ENCODE peak calls at places on chromosomes 16 and 17, in eight cellular contexts. B is heart left ventricle; O is cerebellar nuclear complex; H is activated CD8-positive, alpha-beta T cell treated with anti-CD3 and anti-CD28 coated beads, Interleukin-2, amount 10 ng/mL, durations not matched to agents 7 days and 5 days; A is SJSA1; V is HCEC 1CT; Y is NCI-H2029; U is ascending aorta. S is an unnamed sample.

GRCh38 chr17:50618941-50619340 is 15.7 kb upstream of the ABCC3 start:
- DNase-seq in V (peak; percentile 43), U (no peak), O (no peak), H (no peak), B (no peak), A (no peak), Y (no peak), S (no peak)

GRCh38 chr16:15493416-15494181 is 59.2 kb downstream of the BMERB1 start:
- DNase-seq in H (no peak), A (no peak), O (no peak), U (peak; percentile 51), B (no peak), Y (no peak), V (peak; percentile 84), S (no peak)

GRCh38 chr16:81530814-81531213 is 86.2 kb downstream of the CMIP start:
- DNase-seq in U (no peak), B (no peak), V (no peak), Y (no peak), O (no peak), H (no peak), A (no peak), S (no peak)

GRCh38 chr17:3683054-3683511 is 12.9 kb downstream of the P2RX5 start:
- DNase-seq in U (no peak), Y (no peak), B (no peak), H (peak; percentile 74), A (no peak), O (no peak), V (peak; percentile 20), S (no peak)

GRCh38 chr16:10776280-10776679 is 32.6 kb downstream of the NUBP1 start:
- DNase-seq in U (no peak), A (no peak), H (peak; percentile 51), O (no peak), V (no peak), B (no peak), Y (no peak), S (no peak)

GRCh38 chr16:30649725-30650368 is 913 bp upstream of the PRR14 start:
- DNase-seq in U (peak; percentile 70), O (no peak), H (peak; percentile 72), V (no peak), A (no peak), B (no peak), Y (no peak), S (no peak)

GRCh38 chr17:57662021-57662420 is 83.1 kb downstream of the CCDC182 start:
- DNase-seq in O (no peak), B (no peak), A (no peak), V (no peak), Y (peak; percentile 17), U (no peak), H (no peak), S (no peak)

GRCh38 chr17:71983828-71984227 is 137.0 kb upstream of the SOX9 start:
- DNase-seq in V (no peak), O (no peak), A (no peak), Y (no peak), B (no peak), H (no peak), U (no peak), S (no peak)

GRCh38 chr17:13359774-13360173 is 242.0 kb downstream of the HS3ST3A1 start:
- DNase-seq in H (no peak), O (no peak), V (no peak), Y (no peak), A (no peak), B (no peak), U (no peak), S (no peak)

GRCh38 chr16:81350306-81350615 is 35.5 kb downstream of the GAN start:
- DNase-seq in A (no peak), V (no peak), U (no peak), H (no peak), Y (no peak), B (no peak), O (no peak), S (no peak)

GRCh38 chr17:81339180-81339501 is 44.0 kb upstream of the SLC38A10 start:
- DNase-seq in A (no peak), U (no peak), Y (no peak), V (no peak), H (no peak), O (no peak), B (no peak), S (no peak)

GRCh38 chr17:52159159-52159809 is 770 bp upstream of the CA10 start:
- DNase-seq in H (no peak), U (no peak), A (no peak), Y (no peak), B (no peak), O (no peak), V (no peak), S (no peak)

GRCh38 chr16:20766294-20766693 is 2.5 kb downstream of the ACSM3 start:
- DNase-seq in A (no peak), B (no peak), V (no peak), H (no peak), U (no peak), O (no peak), Y (no peak), S (no peak)

GRCh38 chr16:83272201-83272600 is 535.6 kb upstream of the HSBP1 start:
- DNase-seq in H (no peak), A (no peak), O (no peak), B (no peak), V (peak; percentile 7), U (no peak), Y (no peak), S (no peak)

GRCh38 chr17:76565728-76566612 is 19.7 kb downstream of the ST6GALNAC2 start:
- DNase-seq in B (peak; percentile 15), V (no peak), O (no peak), A (no peak), U (no peak), H (no peak), Y (no peak), S (no peak)

GRCh38 chr17:63406689-63407330 is 39.3 kb downstream of the CYB561 start:
- DNase-seq in V (peak; percentile 86), U (peak; percentile 87), B (peak; percentile 65), O (no peak), A (peak; percentile 83), H (peak; percentile 84), Y (peak; percentile 81), S (no peak)

GRCh38 chr16:67284699-67285646 is 5.6 kb downstream of the PLEKHG4 start:
- DNase-seq in H (no peak), Y (peak; percentile 70), B (no peak), V (peak; percentile 39), O (no peak), A (no peak), U (no peak), S (no peak)

GRCh38 chr16:84730406-84731106 is 30.8 kb downstream of the USP10 start:
- DNase-seq in U (peak; percentile 82), O (no peak), B (peak; percentile 58), Y (peak; percentile 17), H (peak; percentile 51), A (peak; percentile 80), V (peak; percentile 92), S (no peak)

GRCh38 chr17:64150237-64151015 is 20.5 kb upstream of the ERN1 start:
- DNase-seq in H (no peak), V (peak; percentile 26), U (peak; percentile 61), B (no peak), O (no peak), A (no peak), Y (no peak), S (no peak)

GRCh38 chr16:10876799-10877341 is at the start of gene CIITA:
- DNase-seq in U (peak; percentile 88), Y (no peak), A (no peak), H (peak; percentile 84), O (no peak), V (peak; percentile 86), B (peak; percentile 77), S (no peak)

GRCh38 chr16:1621851-1622250 is 9.7 kb downstream of the CRAMP1 start:
- DNase-seq in U (no peak), V (no peak), A (no peak), O (no peak), H (no peak), B (no peak), Y (no peak), S (no peak)

GRCh38 chr17:16925461-16926060 is 46.4 kb downstream of the TNFRSF13B start:
- DNase-seq in B (no peak), V (no peak), U (peak; percentile 46), A (no peak), Y (no peak), H (no peak), O (no peak), S (no peak)

GRCh38 chr17:81713556-81714411 is 1.7 kb downstream of the SLC25A10 start:
- DNase-seq in Y (no peak), U (no peak), B (no peak), O (no peak), A (no peak), H (no peak), V (no peak), S (no peak)

GRCh38 chr16:82715833-82716232 is 89.1 kb downstream of the CDH13 start:
- DNase-seq in A (no peak), V (no peak), B (peak; percentile 79), Y (no peak), H (no peak), U (peak; percentile 71), O (no peak), S (no peak)

GRCh38 chr17:10135539-10136257 is 62.7 kb downstream of the GAS7 start:
- DNase-seq in Y (no peak), O (no peak), A (no peak), V (no peak), U (peak; percentile 75), H (peak; percentile 45), B (peak; percentile 56), S (no peak)

GRCh38 chr16:55204094-55204493 is 119.9 kb upstream of the IRX6 start:
- DNase-seq in H (no peak), A (no peak), V (no peak), Y (no peak), O (no peak), U (no peak), B (no peak), S (no peak)

GRCh38 chr16:8736123-8736680 is 61.2 kb downstream of the TMEM186 start:
- DNase-seq in O (no peak), V (no peak), Y (no peak), A (no peak), U (no peak), B (no peak), H (no peak), S (no peak)

GRCh38 chr16:51968756-51969155 is 578.2 kb downstream of the TOX3 start:
- DNase-seq in U (no peak), O (no peak), B (no peak), Y (no peak), V (peak; percentile 75), H (no peak), A (no peak), S (no peak)

GRCh38 chr17:74117999-74118421 is 85.5 kb upstream of the RPL38 start:
- DNase-seq in Y (no peak), U (no peak), A (no peak), H (no peak), O (no peak), V (no peak), B (no peak), S (no peak)

GRCh38 chr16:70454221-70455034 is at the start of gene FCSK:
- DNase-seq in H (peak; percentile 70), B (peak; percentile 63), U (peak; percentile 75), O (no peak), A (peak; percentile 79), Y (no peak), V (peak; percentile 76), S (no peak)

GRCh38 chr17:8859029-8859803 is 8.3 kb downstream of the PIK3R6 start:
- DNase-seq in U (peak; percentile 50), V (no peak), O (no peak), B (no peak), H (peak; percentile 36), Y (no peak), A (peak; percentile 90), S (no peak)

GRCh38 chr16:29198731-29199521 is 207.6 kb downstream of the NPIPB11 start:
- DNase-seq in H (no peak), V (no peak), A (peak; percentile 31), B (no peak), U (peak; percentile 62), O (no peak), Y (no peak), S (no peak)

GRCh38 chr17:38748329-38749221 is at the start of gene PCGF2:
- DNase-seq in B (peak; percentile 95), O (no peak), V (peak; percentile 79), Y (peak; percentile 90), H (no peak), U (peak; percentile 96), A (peak; percentile 92), S (no peak)

GRCh38 chr17:6435051-6435450 is at the start of gene AIPL1:
- DNase-seq in O (no peak), Y (no peak), V (no peak), U (no peak), A (no peak), H (no peak), B (no peak), S (no peak)